ENCODE peak calls at places on chromosomes 12 and 14, in seven cellular contexts. A is heart left ventricle, P is psoas muscle, H is Karpas-422, Y is AG09309, U is gastrocnemius medialis, V is mesenchymal stem cell. N is an unnamed sample.
A peak's percentile ranks its signal among the peaks of the same experiment; 100 is the strongest.

GRCh38 chr12:41777064-41777790 is 367.4 kb downstream of the GXYLT1 start:
- DNase-seq in V (no peak), H (no peak), U (no peak), P (no peak), A (no peak), Y (no peak), N (no peak)

GRCh38 chr12:131942671-131943070 is 7.1 kb upstream of the EP400 start:
- DNase-seq in H (no peak), V (no peak), P (no peak), A (no peak), Y (no peak), U (no peak), N (no peak)

GRCh38 chr12:132429122-132429931 is 60.6 kb upstream of the FBRSL1 start:
- DNase-seq in A (no peak), V (no peak), U (no peak), P (no peak), H (no peak), Y (no peak), N (no peak)

GRCh38 chr12:10082057-10082874 is 16.5 kb downstream of the CLEC1A start:
- DNase-seq in U (no peak), A (no peak), Y (no peak), H (no peak), V (peak; percentile 6), P (no peak), N (no peak)

GRCh38 chr14:105491366-105492006 is 440 bp downstream of the TEDC1 start:
- DNase-seq in H (peak; percentile 97), Y (no peak), U (peak; percentile 69), P (peak; percentile 90), A (peak; percentile 73), V (peak; percentile 49), N (no peak)

GRCh38 chr12:77847060-77847541 is 16.4 kb downstream of the NAV3 start:
- DNase-seq in U (no peak), A (no peak), Y (no peak), V (peak; percentile 28), P (no peak), H (no peak), N (no peak)

GRCh38 chr12:25958254-25959068 is at the start of gene RASSF8:
- DNase-seq in H (peak; percentile 77), U (peak; percentile 65), P (peak; percentile 86), V (peak; percentile 72), A (peak; percentile 80), Y (no peak), N (no peak)

GRCh38 chr12:89211456-89211855 is 140.8 kb downstream of the DUSP6 start:
- DNase-seq in H (no peak), P (no peak), U (no peak), Y (no peak), V (no peak), A (no peak), N (no peak)

GRCh38 chr12:120098756-120099470 is 17.6 kb downstream of the RAB35 start:
- DNase-seq in H (no peak), Y (no peak), A (no peak), U (no peak), V (no peak), P (peak; percentile 44), N (no peak)

GRCh38 chr14:79502101-79502750 is 709.1 kb downstream of the DIO2 start:
- DNase-seq in V (no peak), U (no peak), H (no peak), Y (no peak), A (no peak), P (no peak), N (no peak)

GRCh38 chr12:12217018-12217359 is 49.9 kb downstream of the LRP6 start:
- DNase-seq in P (no peak), H (no peak), U (no peak), Y (no peak), V (no peak), A (no peak), N (no peak)

DNA sequence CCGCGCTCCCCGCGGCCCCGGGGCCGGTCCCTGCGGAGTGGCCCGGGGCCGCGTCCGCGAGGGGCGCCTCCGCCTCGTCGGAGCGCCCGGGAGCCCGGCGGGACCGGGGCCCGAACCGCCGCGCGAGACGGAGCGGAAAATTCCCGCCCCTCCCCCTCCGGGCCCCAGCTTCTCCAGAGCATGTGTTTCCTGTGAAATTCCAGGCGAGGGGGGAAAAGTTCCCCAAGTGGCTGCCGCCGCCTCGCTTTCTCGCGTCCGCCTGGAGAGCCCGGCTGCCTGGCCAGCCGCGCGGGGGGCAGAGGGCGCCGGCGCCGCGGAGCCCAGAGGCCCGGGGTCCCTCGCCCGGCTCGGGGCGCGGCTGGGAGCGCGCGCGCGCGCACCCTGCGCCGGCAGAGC is 886 bp downstream of the CACNA1C start:
- DNase-seq in H (no peak), A (no peak), P (peak; percentile 58), V (peak; percentile 43), Y (no peak), U (no peak), N (no peak)
- H3K4me3 ChIP-seq in H (no peak overlapping the region), A (peak overlapping the region; percentile 64), P (peak overlapping the region; percentile 70), V (peak overlapping the region; percentile 57), Y (peak overlapping the region; percentile 88), U (peak overlapping the region; percentile 53), N (no peak overlapping the region)

GRCh38 chr12:32970465-32971110 is 74.0 kb upstream of the PKP2 start:
- DNase-seq in P (no peak), V (no peak), U (no peak), H (no peak), Y (no peak), A (no peak), N (no peak)

GRCh38 chr12:32975122-32975521 is 78.5 kb upstream of the PKP2 start:
- DNase-seq in P (no peak), A (no peak), Y (no peak), H (no peak), V (no peak), U (no peak), N (peak; percentile 62)
- H3K4me3 ChIP-seq in P (no peak overlapping the region), A (no peak overlapping the region), Y (no peak overlapping the region), H (no peak overlapping the region), V (no peak overlapping the region), U (no peak overlapping the region), N (no peak overlapping the region)

DNA sequence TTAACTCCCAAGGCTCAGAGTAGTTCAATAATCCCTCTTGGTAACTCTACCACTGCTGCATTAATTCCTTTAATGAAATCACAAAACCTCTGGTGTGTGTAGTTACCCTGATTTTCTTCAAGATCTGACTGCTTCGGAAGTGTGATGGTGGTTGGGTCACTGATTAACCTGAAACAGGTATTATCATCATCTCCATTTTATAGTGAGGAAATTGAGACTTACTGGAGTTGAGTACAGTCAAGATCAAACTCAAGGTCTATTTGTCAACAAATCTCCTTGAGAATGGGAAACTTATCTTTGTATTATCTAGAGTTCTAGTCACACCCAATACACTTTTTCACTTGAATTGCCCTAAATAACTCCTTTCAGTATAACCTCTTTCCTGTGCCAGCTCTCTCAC is 233.5 kb downstream of the BTG1 start:
- DNase-seq in U (no peak), Y (no peak), A (no peak), H (no peak), P (no peak), V (no peak), N (no peak)
- H3K4me3 ChIP-seq in U (no peak overlapping the region), Y (no peak overlapping the region), A (no peak overlapping the region), H (no peak overlapping the region), P (no peak overlapping the region), V (no peak overlapping the region), N (no peak overlapping the region)

DNA sequence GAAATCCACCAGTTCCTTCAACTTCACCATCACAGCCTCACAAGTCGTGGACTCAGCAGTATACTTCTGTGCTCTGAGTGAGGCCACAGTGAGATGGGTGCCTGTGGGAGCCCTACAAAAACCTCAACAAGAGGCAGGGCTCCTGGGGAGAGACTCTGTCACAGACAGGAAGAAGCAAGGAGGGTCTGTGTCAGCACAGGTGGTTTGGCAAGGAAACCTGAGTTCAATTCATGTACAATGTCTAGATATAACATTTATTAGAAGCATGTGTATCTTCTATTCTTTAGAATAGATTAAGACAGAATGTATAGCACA is 334.4 kb upstream of the OR4E1 start:
- DNase-seq in V (no peak), U (no peak), Y (no peak), P (no peak), A (no peak), H (no peak), N (no peak)
- H3K4me3 ChIP-seq in V (no peak overlapping the region), U (no peak overlapping the region), Y (no peak overlapping the region), P (no peak overlapping the region), A (no peak overlapping the region), H (no peak overlapping the region), N (no peak overlapping the region)

GRCh38 chr14:98721061-98721460 is 550.9 kb downstream of the BCL11B start:
- DNase-seq in A (no peak), Y (no peak), V (no peak), U (no peak), H (peak; percentile 60), P (no peak), N (no peak)
- H3K4me3 ChIP-seq in A (no peak overlapping the region), Y (no peak overlapping the region), V (no peak overlapping the region), U (no peak overlapping the region), H (no peak overlapping the region), P (no peak overlapping the region), N (no peak overlapping the region)

GRCh38 chr12:124474709-124475108 is 92.7 kb downstream of the NCOR2 start:
- DNase-seq in U (peak; percentile 61), A (peak; percentile 85), P (peak; percentile 87), V (no peak), Y (no peak), H (no peak), N (no peak)
- H3K4me3 ChIP-seq in U (no peak overlapping the region), A (no peak overlapping the region), P (no peak overlapping the region), V (no peak overlapping the region), Y (no peak overlapping the region), H (no peak overlapping the region), N (no peak overlapping the region)

GRCh38 chr12:30358113-30358512 is 337.6 kb downstream of the IPO8 start:
- DNase-seq in V (no peak), H (no peak), A (no peak), U (no peak), Y (no peak), P (no peak), N (no peak)

GRCh38 chr12:30357712-30358111 is 338.0 kb downstream of the IPO8 start:
- DNase-seq in H (no peak), Y (no peak), V (peak; percentile 47), U (no peak), A (no peak), P (no peak), N (no peak)
- H3K4me3 ChIP-seq in H (no peak overlapping the region), Y (no peak overlapping the region), V (no peak overlapping the region), U (no peak overlapping the region), A (no peak overlapping the region), P (no peak overlapping the region), N (no peak overlapping the region)